ENCODE peak calls at places on chromosomes 4 and X, in five cellular contexts. One of them, this sample, is unnamed. For H3K36me3, the result is how much of the 10 kb centered on the place peaks cover.

GRCh38 chrX:8520791-8521190 is 56.2 kb downstream of the VCX3B start:
- DNase-seq in GM23248: no peak
- DNase-seq in pancreas: no peak
- DNase-seq in sigmoid colon: no peak
- DNase-seq in testis: no peak
- DNase-seq in this sample: no peak

GRCh38 chrX:20139966-20140365 is 1.7 kb downstream of the EIF1AX start:
- DNase-seq in GM23248: peak
- DNase-seq in pancreas: no peak
- DNase-seq in sigmoid colon: no peak
- DNase-seq in testis: no peak
- DNase-seq in this sample: no peak

GRCh38 chrX:5415738-5416137 is 812.9 kb downstream of the NLGN4X start:
- DNase-seq in GM23248: no peak
- DNase-seq in pancreas: no peak
- DNase-seq in sigmoid colon: no peak
- DNase-seq in testis: no peak
- DNase-seq in this sample: no peak

GRCh38 chr4:16029329-16029728 is 54.5 kb downstream of the PROM1 start:
- DNase-seq in GM23248: peak
- DNase-seq in pancreas: no peak
- DNase-seq in sigmoid colon: no peak
- DNase-seq in testis: no peak
- DNase-seq in this sample: no peak

GRCh38 chr4:7861440-7861881 is 78.2 kb downstream of the AFAP1 start:
- DNase-seq in GM23248: peak
- DNase-seq in pancreas: no peak
- DNase-seq in sigmoid colon: peak
- DNase-seq in testis: no peak
- DNase-seq in this sample: no peak

GRCh38 chrX:45669715-45670360 is 469.2 kb upstream of the DIPK2B start:
- DNase-seq in GM23248: peak
- DNase-seq in pancreas: no peak
- DNase-seq in sigmoid colon: no peak
- DNase-seq in testis: no peak
- DNase-seq in this sample: no peak

GRCh38 chrX:155893513-155893912 is 12.4 kb downstream of the VAMP7 start:
- DNase-seq in GM23248: no peak
- DNase-seq in pancreas: no peak
- DNase-seq in sigmoid colon: no peak
- DNase-seq in testis: no peak
- DNase-seq in this sample: no peak

GRCh38 chrX:97039363-97040029 is 155.8 kb downstream of the RPA4 start:
- DNase-seq in GM23248: peak
- DNase-seq in pancreas: peak
- DNase-seq in sigmoid colon: peak
- DNase-seq in testis: peak
- DNase-seq in this sample: no peak

GRCh38 chr4:126973201-126973600 is 659.6 kb upstream of the INTU start:
- DNase-seq in GM23248: no peak
- DNase-seq in pancreas: no peak
- DNase-seq in sigmoid colon: no peak
- DNase-seq in testis: no peak
- DNase-seq in this sample: no peak

GRCh38 chr4:147791870-147792269 is 60.0 kb downstream of the ARHGAP10 start:
- DNase-seq in GM23248: no peak
- DNase-seq in pancreas: no peak
- DNase-seq in sigmoid colon: no peak
- DNase-seq in testis: no peak
- DNase-seq in this sample: no peak

GRCh38 chr4:137367608-137368007 is 164.7 kb downstream of the PCDH18 start:
- DNase-seq in GM23248: peak
- DNase-seq in pancreas: no peak
- DNase-seq in sigmoid colon: no peak
- DNase-seq in testis: no peak
- DNase-seq in this sample: no peak

GRCh38 chr4:137375111-137375850 is 157.0 kb downstream of the PCDH18 start:
- DNase-seq in GM23248: peak
- DNase-seq in pancreas: no peak
- DNase-seq in sigmoid colon: no peak
- DNase-seq in testis: no peak
- DNase-seq in this sample: no peak

GRCh38 chr4:137370699-137371098 is 161.6 kb downstream of the PCDH18 start:
- DNase-seq in GM23248: no peak
- DNase-seq in pancreas: no peak
- DNase-seq in sigmoid colon: no peak
- DNase-seq in testis: no peak
- DNase-seq in this sample: no peak

GRCh38 chr4:137370206-137370633 is 162.1 kb downstream of the PCDH18 start:
- DNase-seq in GM23248: peak
- DNase-seq in pancreas: no peak
- DNase-seq in sigmoid colon: no peak
- DNase-seq in testis: no peak
- DNase-seq in this sample: no peak
- H3K27ac ChIP-seq in GM23248: peak
- H3K27ac ChIP-seq in pancreas: no peak
- H3K27ac ChIP-seq in sigmoid colon: peak
- H3K27ac ChIP-seq in testis: no peak
- H3K27ac ChIP-seq in this sample: no peak

GRCh38 chr4:82851318-82851717 is 39.6 kb downstream of the SEC31A start:
- DNase-seq in GM23248: no peak
- DNase-seq in pancreas: no peak
- DNase-seq in sigmoid colon: no peak
- DNase-seq in testis: no peak
- DNase-seq in this sample: no peak

GRCh38 chr4:82850684-82851083 is 40.3 kb downstream of the SEC31A start:
- DNase-seq in GM23248: no peak
- DNase-seq in pancreas: no peak
- DNase-seq in sigmoid colon: no peak
- DNase-seq in testis: no peak
- DNase-seq in this sample: no peak

GRCh38 chr4:82852751-82853053 is 38.3 kb downstream of the SEC31A start:
- DNase-seq in GM23248: no peak
- DNase-seq in pancreas: no peak
- DNase-seq in sigmoid colon: no peak
- DNase-seq in testis: no peak
- DNase-seq in this sample: no peak

GRCh38 chr4:82848706-82849105 is 42.2 kb downstream of the SEC31A start:
- DNase-seq in GM23248: no peak
- DNase-seq in pancreas: no peak
- DNase-seq in sigmoid colon: no peak
- DNase-seq in testis: no peak
- DNase-seq in this sample: no peak

GRCh38 chr4:82851902-82852750 is 38.8 kb downstream of the SEC31A start:
- DNase-seq in GM23248: peak
- DNase-seq in pancreas: no peak
- DNase-seq in sigmoid colon: no peak
- DNase-seq in testis: no peak
- DNase-seq in this sample: no peak
- H3K36me3 ChIP-seq in GM23248: half or more
- H3K36me3 ChIP-seq in pancreas: half or more
- H3K36me3 ChIP-seq in sigmoid colon: half or more
- H3K36me3 ChIP-seq in testis: under half
- H3K36me3 ChIP-seq in this sample: half or more

GRCh38 chr4:77158487-77158861 is 1.5 kb downstream of the CCNG2 start:
- DNase-seq in GM23248: peak
- DNase-seq in pancreas: no peak
- DNase-seq in sigmoid colon: no peak
- DNase-seq in testis: no peak
- DNase-seq in this sample: no peak

GRCh38 chr4:77157859-77158486 is 966 bp downstream of the CCNG2 start:
- DNase-seq in GM23248: peak
- DNase-seq in pancreas: peak
- DNase-seq in sigmoid colon: peak
- DNase-seq in testis: peak
- DNase-seq in this sample: peak

GRCh38 chr4:77156533-77156911 is 485 bp upstream of the CCNG2 start:
- DNase-seq in GM23248: peak
- DNase-seq in pancreas: peak
- DNase-seq in sigmoid colon: peak
- DNase-seq in testis: peak
- DNase-seq in this sample: peak

GRCh38 chr4:77156912-77157858 is at the start of gene CCNG2:
- DNase-seq in GM23248: peak
- DNase-seq in pancreas: peak
- DNase-seq in sigmoid colon: peak
- DNase-seq in testis: peak
- DNase-seq in this sample: peak

GRCh38 chr4:77159798-77160197 is 2.8 kb downstream of the CCNG2 start:
- DNase-seq in GM23248: no peak
- DNase-seq in pancreas: no peak
- DNase-seq in sigmoid colon: no peak
- DNase-seq in testis: no peak
- DNase-seq in this sample: no peak
- H3K27ac ChIP-seq in GM23248: no peak
- H3K27ac ChIP-seq in pancreas: no peak
- H3K27ac ChIP-seq in sigmoid colon: peak
- H3K27ac ChIP-seq in testis: no peak
- H3K27ac ChIP-seq in this sample: no peak

GRCh38 chr4:107658400-107659326 is 61.4 kb downstream of the PAPSS1 start:
- DNase-seq in GM23248: no peak
- DNase-seq in pancreas: no peak
- DNase-seq in sigmoid colon: no peak
- DNase-seq in testis: no peak
- DNase-seq in this sample: no peak

GRCh38 chr4:107654694-107655093 is 65.3 kb downstream of the PAPSS1 start:
- DNase-seq in GM23248: no peak
- DNase-seq in pancreas: no peak
- DNase-seq in sigmoid colon: no peak
- DNase-seq in testis: no peak
- DNase-seq in this sample: no peak

DNA sequence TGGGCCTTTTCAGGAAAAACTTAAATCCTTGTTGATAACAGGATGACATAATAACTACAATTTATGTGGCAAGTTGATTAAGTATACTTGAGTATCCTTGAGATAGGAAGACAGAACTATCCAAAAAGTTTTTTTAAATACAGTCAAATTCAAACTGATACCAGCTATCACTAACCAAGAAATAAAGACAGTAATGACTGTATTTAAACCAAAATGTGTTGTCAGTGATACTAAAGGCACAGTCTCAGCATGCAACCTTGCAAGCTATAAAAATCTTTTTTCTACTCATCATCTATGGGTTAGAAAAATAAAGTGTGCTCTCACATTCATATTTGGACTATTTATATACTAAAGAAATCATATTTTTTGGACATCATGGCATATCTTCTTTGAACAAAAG is 64.7 kb downstream of the PAPSS1 start:
- DNase-seq in GM23248: no peak
- DNase-seq in pancreas: no peak
- DNase-seq in sigmoid colon: no peak
- DNase-seq in testis: no peak
- DNase-seq in this sample: no peak
- H3K36me3 ChIP-seq in GM23248: under half
- H3K36me3 ChIP-seq in pancreas: under half
- H3K36me3 ChIP-seq in sigmoid colon: under half
- H3K36me3 ChIP-seq in testis: under half
- H3K36me3 ChIP-seq in this sample: under half

This sample was measured in upper lobe of right lung.